ENCODE peak calls at places on chromosomes 2 and 18, in six cellular contexts. C is GM06990, H is NCI-H1105 treated with DMSO at 0.1 percent for 48 hours, W is H9, K is mesendoderm, A is NCI-H748 treated with DMSO at 0.1 percent for 48 hours. T is an unnamed sample.

GRCh38 chr2:16050261-16051045 is 110.1 kb downstream of the MYCN start:
- DNase-seq in W (no peak), A (peak), K (no peak), C (no peak), H (no peak), T (no peak)

GRCh38 chr2:201350879-201351278 is 6.3 kb downstream of the FLACC1 start:
- DNase-seq in W (no peak), A (no peak), C (no peak), K (no peak), H (no peak), T (no peak)

GRCh38 chr2:239944706-239945551 is 80.2 kb downstream of the NDUFA10 start:
- DNase-seq in A (no peak), K (peak), C (peak), W (peak), H (no peak), T (peak)

GRCh38 chr2:102082591-102083586 is 59.7 kb upstream of the IL1R1 start:
- DNase-seq in K (no peak), C (peak), W (no peak), H (peak), A (no peak), T (peak)

GRCh38 chr18:79884296-79884962 is 67.0 kb downstream of the SLC66A2 start:
- DNase-seq in H (no peak), K (no peak), W (no peak), C (no peak), A (no peak), T (no peak)

GRCh38 chr2:189933911-189934399 is 128.6 kb downstream of the MSTN start:
- DNase-seq in A (no peak), W (no peak), C (no peak), K (no peak), H (no peak), T (no peak)

GRCh38 chr2:213806125-213806726 is 522.0 kb downstream of the SPAG16 start:
- DNase-seq in W (no peak), A (peak), C (no peak), K (peak), H (peak), T (peak)

GRCh38 chr2:48315847-48316194 is 214.1 kb upstream of the STON1 start:
- DNase-seq in A (peak), W (peak), H (peak), C (no peak), K (peak), T (peak)

GRCh38 chr18:58391113-58391892 is 237.6 kb downstream of the ALPK2 start:
- DNase-seq in W (peak), H (no peak), K (no peak), C (no peak), A (no peak), T (no peak)

GRCh38 chr2:234983011-234983726 is 31.4 kb downstream of the SH3BP4 start:
- DNase-seq in H (peak), W (no peak), A (peak), K (no peak), C (no peak), T (no peak)

GRCh38 chr2:53437371-53437770 is 330.2 kb upstream of the CHAC2 start:
- DNase-seq in K (no peak), C (no peak), H (no peak), W (no peak), A (no peak), T (no peak)

GRCh38 chr2:223459328-223459939 is 142.7 kb downstream of the SCG2 start:
- DNase-seq in A (peak), C (no peak), K (peak), W (no peak), H (peak), T (no peak)

GRCh38 chr2:237932731-237933131 is 34.1 kb upstream of the UBE2F start:
- DNase-seq in W (no peak), A (no peak), K (no peak), H (no peak), C (no peak), T (no peak)

GRCh38 chr2:44777542-44777941 is 164.0 kb upstream of the SIX3 start:
- DNase-seq in A (peak), W (no peak), C (no peak), H (peak), K (peak), T (peak)

GRCh38 chr2:10157293-10157692 is 34.8 kb downstream of the RRM2 start:
- DNase-seq in C (no peak), A (no peak), K (no peak), H (no peak), W (no peak), T (no peak)

GRCh38 chr2:179268277-179268935 is 3.8 kb upstream of the SESTD1 start:
- DNase-seq in A (peak), C (peak), H (no peak), W (no peak), K (peak), T (no peak)

GRCh38 chr18:54774971-54775665 is 53.2 kb upstream of the RAB27B start:
- DNase-seq in H (peak), W (no peak), C (no peak), A (no peak), K (no peak), T (no peak)

GRCh38 chr2:239725551-239725890 is 299.6 kb downstream of the NDUFA10 start:
- DNase-seq in H (no peak), K (no peak), C (no peak), W (peak), A (no peak), T (no peak)

GRCh38 chr2:199197448-199197847 is 260.3 kb downstream of the SATB2 start:
- DNase-seq in A (no peak), K (no peak), H (no peak), C (no peak), W (no peak), T (no peak)

GRCh38 chr2:240411261-240412160 is 24.0 kb upstream of the GPC1 start:
- DNase-seq in H (no peak), W (peak), C (no peak), K (no peak), A (no peak), T (no peak)

GRCh38 chr2:61434314-61434713 is 36.6 kb downstream of the USP34 start:
- DNase-seq in A (no peak), W (no peak), K (no peak), C (no peak), H (no peak), T (no peak)

GRCh38 chr2:58540680-58541079 is 299.6 kb upstream of the FANCL start:
- DNase-seq in A (no peak), K (peak), C (no peak), H (no peak), W (peak), T (no peak)

GRCh38 chr2:158740591-158740990 is 54.5 kb upstream of the DAPL1 start:
- DNase-seq in A (no peak), H (no peak), C (no peak), W (no peak), K (no peak), T (no peak)

GRCh38 chr2:180660881-180661280 is 319.5 kb upstream of the UBE2E3 start:
- DNase-seq in A (no peak), W (no peak), H (no peak), C (no peak), K (no peak), T (no peak)

GRCh38 chr18:58611471-58612131 is 17.3 kb downstream of the ALPK2 start:
- DNase-seq in A (no peak), K (peak), H (no peak), W (peak), C (no peak), T (no peak)

GRCh38 chr18:3093624-3094354 is 80.8 kb upstream of the LPIN2 start:
- DNase-seq in W (no peak), H (peak), A (no peak), K (no peak), C (no peak), T (no peak)

GRCh38 chr2:80322958-80323357 is 18.4 kb upstream of the LRRTM1 start:
- DNase-seq in K (no peak), C (no peak), W (no peak), H (no peak), A (no peak), T (no peak)

GRCh38 chr2:216012133-216012829 is 1.1 kb downstream of the MREG start:
- DNase-seq in C (no peak), A (no peak), H (no peak), W (no peak), K (no peak), T (peak)

GRCh38 chr18:36107477-36107876 is 21.7 kb downstream of the SLC39A6 start:
- DNase-seq in C (no peak), K (no peak), A (no peak), H (no peak), W (no peak), T (no peak)

GRCh38 chr2:185990861-185991525 is 252.4 kb downstream of the FSIP2 start:
- DNase-seq in A (no peak), K (peak), H (no peak), C (no peak), W (no peak), T (no peak)

GRCh38 chr2:45009928-45010705 is 865 bp upstream of the SIX2 start:
- DNase-seq in C (no peak), A (peak), H (peak), K (peak), W (no peak), T (peak)

GRCh38 chr2:201808070-201808469 is 1.7 kb downstream of the CDK15 start:
- DNase-seq in C (no peak), A (no peak), H (no peak), K (peak), W (no peak), T (peak)